ENCODE peak calls at places on chromosomes 11 and 22, in four cellular contexts. A is neuronal stem cell, I is mesenchymal stem cell, W is H1. F is an unnamed sample.
A peak's percentile ranks its signal among the peaks of the same experiment; 100 is the strongest.

GRCh38 chr11:64566042-64566914 is 24.7 kb upstream of the SLC22A12 start:
- DNase-seq in A (peak; percentile 72), I (peak; percentile 86), W (no peak), F (peak; percentile 81)

GRCh38 chr11:78149646-78150045 is 10.2 kb upstream of the ALG8 start:
- DNase-seq in A (no peak), I (peak; percentile 62), W (no peak), F (no peak)

GRCh38 chr11:116989184-116989583 is 109.0 kb downstream of the SIK3 start:
- DNase-seq in A (no peak), I (no peak), W (no peak), F (no peak)

GRCh38 chr11:6992457-6993431 is 27.4 kb downstream of the ZNF214 start:
- DNase-seq in A (no peak), I (peak; percentile 76), W (no peak), F (no peak)

GRCh38 chr11:129695543-129696308 is 119.9 kb upstream of the TMEM45B start:
- DNase-seq in A (peak; percentile 60), I (peak; percentile 43), W (peak; percentile 41), F (peak; percentile 90)

GRCh38 chr11:20033806-20034205 is 126.5 kb downstream of the DBX1 start:
- DNase-seq in A (no peak), I (no peak), W (no peak), F (no peak)

GRCh38 chr22:47207387-47207786 is 444.9 kb downstream of the TBC1D22A start:
- DNase-seq in A (no peak), I (no peak), W (no peak), F (no peak)

GRCh38 chr11:69012092-69013008 is 696 bp downstream of the MRGPRF start:
- DNase-seq in A (no peak), I (peak; percentile 58), W (no peak), F (no peak)

GRCh38 chr22:19844423-19845368 is 10.0 kb downstream of the GNB1L start:
- DNase-seq in A (no peak), I (peak; percentile 13), W (no peak), F (no peak)

GRCh38 chr11:4626207-4627105 is 10.8 kb upstream of the OR51D1 start:
- DNase-seq in A (peak; percentile 85), I (peak; percentile 67), W (no peak), F (peak; percentile 75)

GRCh38 chr11:69005631-69006368 is 7.2 kb downstream of the MRGPRF start:
- DNase-seq in A (no peak), I (no peak), W (no peak), F (no peak)

GRCh38 chr11:70005107-70005818 is 72.9 kb upstream of the ANO1 start:
- DNase-seq in A (no peak), I (peak; percentile 86), W (no peak), F (no peak)

GRCh38 chr11:113681711-113682410 is 24.2 kb downstream of the TMPRSS5 start:
- DNase-seq in A (no peak), I (no peak), W (no peak), F (no peak)

GRCh38 chr11:98115873-98116272 is 904.9 kb upstream of the CNTN5 start:
- DNase-seq in A (no peak), I (no peak), W (no peak), F (no peak)

GRCh38 chr11:73271936-73272679 is at the start of gene P2RY6:
- DNase-seq in A (no peak), I (peak; percentile 81), W (no peak), F (peak; percentile 44)

GRCh38 chr22:35457729-35458546 is 58.0 kb downstream of the MCM5 start:
- DNase-seq in A (no peak), I (no peak), W (no peak), F (no peak)

GRCh38 chr11:65448074-65448417 is 25.4 kb downstream of the NEAT1 start:
- DNase-seq in A (no peak), I (peak; percentile 88), W (no peak), F (no peak)

GRCh38 chr11:77130763-77131513 is 2.9 kb downstream of the MYO7A start:
- DNase-seq in A (no peak), I (no peak), W (no peak), F (no peak)

GRCh38 chr11:6319001-6319878 is 1.1 kb downstream of the CAVIN3 start:
- DNase-seq in A (no peak), I (no peak), W (no peak), F (peak; percentile 59)

GRCh38 chr22:24200616-24201212 is 19.4 kb downstream of the SUSD2 start:
- DNase-seq in A (no peak), I (peak; percentile 35), W (no peak), F (no peak)

GRCh38 chr22:19974233-19974861 is 32.7 kb upstream of the TXNRD2 start:
- DNase-seq in A (peak; percentile 76), I (peak; percentile 59), W (peak; percentile 86), F (peak; percentile 99)

GRCh38 chr11:17184882-17185587 is 22.8 kb downstream of the PIK3C2A start:
- DNase-seq in A (no peak), I (no peak), W (no peak), F (no peak)
- H3K23ac ChIP-seq in A (no peak overlapping the region), I (no peak overlapping the region), W (no peak overlapping the region), F (no peak overlapping the region)

GRCh38 chr11:110312670-110313069 is 16.3 kb upstream of the RDX start:
- DNase-seq in A (no peak), I (no peak), W (no peak), F (no peak)

GRCh38 chr11:110317516-110317932 is 21.1 kb upstream of the RDX start:
- DNase-seq in A (no peak), I (peak; percentile 51), W (no peak), F (no peak)

GRCh38 chr11:110314366-110315095 is 18.1 kb upstream of the RDX start:
- DNase-seq in A (no peak), I (no peak), W (no peak), F (no peak)

GRCh38 chr11:110308071-110308470 is 11.7 kb upstream of the RDX start:
- DNase-seq in A (no peak), I (no peak), W (no peak), F (no peak)

GRCh38 chr11:110311783-110312578 is 15.6 kb upstream of the RDX start:
- DNase-seq in A (no peak), I (peak; percentile 35), W (no peak), F (no peak)
- H3K27ac ChIP-seq in A (no peak overlapping the region), I (no peak overlapping the region), W (peak overlapping the region; percentile 38), F (no peak overlapping the region)

DNA sequence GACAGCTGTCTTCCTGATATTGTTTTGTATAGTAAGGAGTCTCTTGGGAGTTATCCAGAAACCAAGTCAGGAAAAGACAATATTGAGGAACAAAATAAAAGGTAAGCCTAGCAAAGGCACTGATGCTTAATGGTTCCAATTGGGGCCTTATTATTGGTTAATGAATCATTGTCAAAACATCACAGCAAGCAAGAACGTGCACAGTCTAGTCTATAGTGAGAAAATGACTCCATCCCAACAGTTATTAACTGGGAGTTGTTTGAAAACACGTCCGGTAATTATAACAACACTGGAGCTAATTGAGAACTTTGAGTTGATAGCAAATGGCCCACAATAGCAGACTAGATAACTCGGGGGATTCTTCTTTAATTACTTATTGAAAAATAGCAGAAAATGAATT is 17.7 kb downstream of the BSX start:
- DNase-seq in A (no peak), I (no peak), W (no peak), F (no peak)
- H3K27me3 ChIP-seq in A (peaks cover 69% of the 10 kb centered on the region), I (peaks cover 26% of the 10 kb centered on the region), W (no peaks in the 10 kb centered on the region), F (no peaks in the 10 kb centered on the region)

DNA sequence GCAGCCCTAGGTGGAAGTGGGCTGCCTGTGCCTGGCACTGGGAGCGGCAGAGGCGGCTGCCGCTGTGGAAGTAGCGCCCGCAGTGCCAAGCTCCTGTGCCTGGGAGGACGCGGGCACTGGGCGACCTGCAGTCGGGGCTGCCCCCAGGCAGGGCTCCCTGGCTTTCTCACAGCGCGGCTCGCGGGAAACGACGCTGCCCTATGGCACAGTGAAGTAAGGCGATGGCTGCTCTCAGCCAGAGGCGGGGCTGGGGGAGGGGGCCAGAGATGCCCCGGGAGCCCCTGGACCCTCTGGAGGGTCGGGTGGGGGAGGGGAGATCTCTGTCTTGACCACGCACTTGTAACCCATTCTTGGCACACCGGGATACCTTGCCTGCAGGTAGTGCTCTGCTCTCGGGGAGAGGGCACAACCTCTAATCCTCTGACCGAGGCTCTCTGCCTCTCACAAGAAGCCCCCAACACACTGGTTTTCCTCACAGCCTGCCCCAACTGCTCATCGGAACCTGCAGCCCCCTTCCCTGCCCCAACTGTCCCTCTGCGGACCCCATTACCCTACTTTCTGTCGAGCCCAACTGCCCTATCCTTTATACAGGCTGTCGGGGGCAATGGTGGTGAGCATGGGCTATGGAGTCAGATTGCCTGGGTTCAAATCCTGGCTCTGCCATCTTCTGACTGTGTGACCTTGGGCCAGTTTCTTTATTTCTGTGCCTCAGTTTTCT is 32.2 kb upstream of the TRIM29 start:
- DNase-seq in A (no peak), I (no peak), W (no peak), F (no peak)
- H3K23ac ChIP-seq in A (peak overlapping the region; percentile 18), I (no peak overlapping the region), W (no peak overlapping the region), F (no peak overlapping the region)

F was measured in H9.